ENCODE peak calls at places on chromosomes 7 and 10, in four cellular contexts. One of them, this sample, is unnamed.

GRCh38 chr10:77228559-77228958 is 409.0 kb downstream of the KCNMA1 start:
- DNase-seq in choroid plexus epithelial cell: no peak
- DNase-seq in OCI-LY7: no peak
- DNase-seq in progenitor cell of endocrine pancreas: no peak
- DNase-seq in this sample: no peak

GRCh38 chr7:66283003-66283920 is 78.1 kb downstream of the TPST1 start:
- DNase-seq in choroid plexus epithelial cell: peak
- DNase-seq in OCI-LY7: no peak
- DNase-seq in progenitor cell of endocrine pancreas: no peak
- DNase-seq in this sample: no peak

GRCh38 chr10:103980246-103980906 is 13.4 kb downstream of the SLK start:
- DNase-seq in choroid plexus epithelial cell: no peak
- DNase-seq in OCI-LY7: no peak
- DNase-seq in progenitor cell of endocrine pancreas: no peak
- DNase-seq in this sample: no peak

GRCh38 chr10:36888925-36889573 is 236.3 kb upstream of the ANKRD30A start:
- DNase-seq in choroid plexus epithelial cell: peak
- DNase-seq in OCI-LY7: peak
- DNase-seq in progenitor cell of endocrine pancreas: peak
- DNase-seq in this sample: peak

GRCh38 chr7:150787321-150788281 is 12.6 kb downstream of the TMEM176B start:
- DNase-seq in choroid plexus epithelial cell: peak
- DNase-seq in OCI-LY7: no peak
- DNase-seq in progenitor cell of endocrine pancreas: no peak
- DNase-seq in this sample: no peak

GRCh38 chr10:52121688-52122087 is 192.4 kb upstream of the DKK1 start:
- DNase-seq in choroid plexus epithelial cell: peak
- DNase-seq in OCI-LY7: no peak
- DNase-seq in progenitor cell of endocrine pancreas: no peak
- DNase-seq in this sample: no peak

GRCh38 chr10:99444676-99445075 is 14.3 kb upstream of the GOT1 start:
- DNase-seq in choroid plexus epithelial cell: no peak
- DNase-seq in OCI-LY7: no peak
- DNase-seq in progenitor cell of endocrine pancreas: no peak
- DNase-seq in this sample: no peak

GRCh38 chr10:127133672-127134500 is 62.5 kb downstream of the INSYN2A start:
- DNase-seq in choroid plexus epithelial cell: no peak
- DNase-seq in OCI-LY7: no peak
- DNase-seq in progenitor cell of endocrine pancreas: no peak
- DNase-seq in this sample: no peak

GRCh38 chr7:56009695-56010094 is 41.5 kb downstream of the PSPH start:
- DNase-seq in choroid plexus epithelial cell: no peak
- DNase-seq in OCI-LY7: no peak
- DNase-seq in progenitor cell of endocrine pancreas: no peak
- DNase-seq in this sample: no peak

GRCh38 chr7:150940446-150941102 is 37.5 kb downstream of the KCNH2 start:
- DNase-seq in choroid plexus epithelial cell: no peak
- DNase-seq in OCI-LY7: no peak
- DNase-seq in progenitor cell of endocrine pancreas: no peak
- DNase-seq in this sample: no peak

GRCh38 chr10:132162021-132162531 is 24.7 kb upstream of the DPYSL4 start:
- DNase-seq in choroid plexus epithelial cell: no peak
- DNase-seq in OCI-LY7: peak
- DNase-seq in progenitor cell of endocrine pancreas: no peak
- DNase-seq in this sample: no peak

GRCh38 chr10:104317195-104318095 is 20.8 kb downstream of the ITPRIP start:
- DNase-seq in choroid plexus epithelial cell: peak
- DNase-seq in OCI-LY7: peak
- DNase-seq in progenitor cell of endocrine pancreas: no peak
- DNase-seq in this sample: no peak

GRCh38 chr10:104274762-104275721 is 6.1 kb downstream of the GSTO2 start:
- DNase-seq in choroid plexus epithelial cell: peak
- DNase-seq in OCI-LY7: peak
- DNase-seq in progenitor cell of endocrine pancreas: peak
- DNase-seq in this sample: peak

GRCh38 chr10:22323538-22324305 is 2.8 kb downstream of the BMI1 start:
- DNase-seq in choroid plexus epithelial cell: no peak
- DNase-seq in OCI-LY7: no peak
- DNase-seq in progenitor cell of endocrine pancreas: no peak
- DNase-seq in this sample: no peak

GRCh38 chr7:24828871-24829661 is 71.8 kb upstream of the GSDME start:
- DNase-seq in choroid plexus epithelial cell: peak
- DNase-seq in OCI-LY7: no peak
- DNase-seq in progenitor cell of endocrine pancreas: no peak
- DNase-seq in this sample: no peak

GRCh38 chr7:516216-516605 is 3.4 kb downstream of the PDGFA start:
- DNase-seq in choroid plexus epithelial cell: peak
- DNase-seq in OCI-LY7: no peak
- DNase-seq in progenitor cell of endocrine pancreas: no peak
- DNase-seq in this sample: no peak

GRCh38 chr7:495761-496321 is 23.8 kb downstream of the PDGFA start:
- DNase-seq in choroid plexus epithelial cell: no peak
- DNase-seq in OCI-LY7: no peak
- DNase-seq in progenitor cell of endocrine pancreas: no peak
- DNase-seq in this sample: peak

GRCh38 chr10:5683065-5683464 is 1.6 kb upstream of the TASOR2 start:
- DNase-seq in choroid plexus epithelial cell: no peak
- DNase-seq in OCI-LY7: no peak
- DNase-seq in progenitor cell of endocrine pancreas: no peak
- DNase-seq in this sample: no peak

GRCh38 chr10:46555713-46556514 is 544 bp downstream of the GPRIN2 start:
- DNase-seq in choroid plexus epithelial cell: no peak
- DNase-seq in OCI-LY7: no peak
- DNase-seq in progenitor cell of endocrine pancreas: peak
- DNase-seq in this sample: peak

GRCh38 chr7:47482013-47482761 is 99.7 kb downstream of the TNS3 start:
- DNase-seq in choroid plexus epithelial cell: peak
- DNase-seq in OCI-LY7: no peak
- DNase-seq in progenitor cell of endocrine pancreas: no peak
- DNase-seq in this sample: no peak

GRCh38 chr10:126704637-126705036 is 34.1 kb upstream of the C10orf90 start:
- DNase-seq in choroid plexus epithelial cell: no peak
- DNase-seq in OCI-LY7: no peak
- DNase-seq in progenitor cell of endocrine pancreas: no peak
- DNase-seq in this sample: no peak

GRCh38 chr7:76133164-76133775 is 68.4 kb upstream of the SRRM3 start:
- DNase-seq in choroid plexus epithelial cell: no peak
- DNase-seq in OCI-LY7: no peak
- DNase-seq in progenitor cell of endocrine pancreas: no peak
- DNase-seq in this sample: no peak

GRCh38 chr7:16841681-16842080 is 36.9 kb upstream of the AGR2 start:
- DNase-seq in choroid plexus epithelial cell: peak
- DNase-seq in OCI-LY7: no peak
- DNase-seq in progenitor cell of endocrine pancreas: no peak
- DNase-seq in this sample: no peak

DNA sequence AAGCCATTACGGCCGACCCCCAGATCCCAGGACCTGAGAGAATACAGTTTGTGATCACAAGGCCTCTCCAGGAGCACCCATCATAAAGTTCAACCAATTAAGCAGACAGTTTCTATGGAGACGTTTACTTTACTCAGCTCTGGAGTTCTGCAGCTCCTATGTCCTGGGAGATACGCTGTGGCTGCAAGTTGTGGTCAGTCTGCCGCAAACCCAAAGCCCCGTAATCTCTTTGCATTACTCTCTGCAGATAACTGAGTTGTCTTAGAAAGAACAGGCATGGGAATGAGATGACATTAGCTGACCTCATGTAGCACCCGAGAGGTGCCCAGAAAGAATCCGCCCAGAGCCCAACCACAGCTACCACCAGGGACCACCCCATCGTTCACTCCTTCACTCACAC is 305.1 kb downstream of the FGFR2 start:
- DNase-seq in choroid plexus epithelial cell: no peak
- DNase-seq in OCI-LY7: no peak
- DNase-seq in progenitor cell of endocrine pancreas: no peak
- DNase-seq in this sample: no peak
- TF ChIP-seq CTCF in choroid plexus epithelial cell: no peak
- TF ChIP-seq CTCF in OCI-LY7: no peak
- TF ChIP-seq CTCF in progenitor cell of endocrine pancreas: no peak
- TF ChIP-seq CTCF in this sample: no peak

GRCh38 chr7:84985073-84985784 is 201.6 kb downstream of the SEMA3D start:
- DNase-seq in choroid plexus epithelial cell: peak
- DNase-seq in OCI-LY7: no peak
- DNase-seq in progenitor cell of endocrine pancreas: no peak
- DNase-seq in this sample: no peak
- TF ChIP-seq CTCF in choroid plexus epithelial cell: peak
- TF ChIP-seq CTCF in OCI-LY7: no peak
- TF ChIP-seq CTCF in progenitor cell of endocrine pancreas: no peak
- TF ChIP-seq CTCF in this sample: no peak

GRCh38 chr7:124155400-124156022 is 122.6 kb upstream of the TMEM229A start:
- DNase-seq in choroid plexus epithelial cell: peak
- DNase-seq in OCI-LY7: peak
- DNase-seq in progenitor cell of endocrine pancreas: no peak
- DNase-seq in this sample: no peak

DNA sequence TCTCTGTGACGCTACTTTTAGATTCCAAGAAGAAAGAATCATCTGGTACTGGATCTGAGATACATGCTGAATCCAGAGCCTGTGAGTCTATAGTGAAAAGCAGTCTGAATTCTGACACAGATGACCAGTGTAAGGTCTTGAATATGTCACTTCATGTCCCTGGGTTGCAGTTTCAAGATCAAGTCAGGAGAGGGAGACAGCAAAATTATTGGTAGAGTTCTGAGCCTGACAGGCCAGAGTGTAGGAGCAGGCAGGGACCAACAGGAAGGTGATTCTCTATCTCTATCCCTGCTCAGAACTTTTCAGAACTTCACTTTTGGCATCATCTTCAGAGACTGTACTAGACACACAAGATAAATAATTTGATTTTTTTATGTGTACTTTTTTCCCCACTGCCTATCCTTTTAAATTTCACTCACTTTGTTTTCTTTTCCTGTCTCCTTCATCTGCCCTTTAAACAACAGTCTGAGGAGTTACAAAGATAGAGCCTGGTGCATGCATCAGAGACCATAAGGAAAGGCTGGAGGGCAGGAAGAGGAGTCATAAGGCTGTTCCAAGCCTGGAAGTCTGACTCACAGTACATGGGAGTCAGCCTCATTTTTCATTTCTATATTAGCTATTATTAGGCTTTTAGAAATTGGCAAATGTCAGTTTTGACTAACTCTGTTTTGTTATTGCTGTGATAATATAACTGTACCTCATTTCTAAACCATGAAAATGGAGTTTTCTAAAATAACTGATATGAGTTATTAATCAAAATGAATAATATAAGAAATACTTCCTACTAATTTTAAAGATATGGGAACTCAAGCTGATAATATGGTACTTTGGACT is 120.2 kb upstream of the TMEM229A start:
- DNase-seq in choroid plexus epithelial cell: peak
- DNase-seq in OCI-LY7: peak
- DNase-seq in progenitor cell of endocrine pancreas: no peak
- DNase-seq in this sample: peak
- TF ChIP-seq CTCF in choroid plexus epithelial cell: peak
- TF ChIP-seq CTCF in OCI-LY7: peak
- TF ChIP-seq CTCF in progenitor cell of endocrine pancreas: peak
- TF ChIP-seq CTCF in this sample: peak

GRCh38 chr7:129951076-129952011 is 1.4 kb downstream of the UBE2H start:
- DNase-seq in choroid plexus epithelial cell: peak
- DNase-seq in OCI-LY7: peak
- DNase-seq in progenitor cell of endocrine pancreas: no peak
- DNase-seq in this sample: no peak

GRCh38 chr7:129950191-129950940 is 2.4 kb downstream of the UBE2H start:
- DNase-seq in choroid plexus epithelial cell: peak
- DNase-seq in OCI-LY7: peak
- DNase-seq in progenitor cell of endocrine pancreas: no peak
- DNase-seq in this sample: no peak

GRCh38 chr7:129952653-129953560 is at the start of gene UBE2H:
- DNase-seq in choroid plexus epithelial cell: peak
- DNase-seq in OCI-LY7: peak
- DNase-seq in progenitor cell of endocrine pancreas: peak
- DNase-seq in this sample: peak

GRCh38 chr7:129949292-129950133 is 3.2 kb downstream of the UBE2H start:
- DNase-seq in choroid plexus epithelial cell: peak
- DNase-seq in OCI-LY7: peak
- DNase-seq in progenitor cell of endocrine pancreas: no peak
- DNase-seq in this sample: no peak

DNA sequence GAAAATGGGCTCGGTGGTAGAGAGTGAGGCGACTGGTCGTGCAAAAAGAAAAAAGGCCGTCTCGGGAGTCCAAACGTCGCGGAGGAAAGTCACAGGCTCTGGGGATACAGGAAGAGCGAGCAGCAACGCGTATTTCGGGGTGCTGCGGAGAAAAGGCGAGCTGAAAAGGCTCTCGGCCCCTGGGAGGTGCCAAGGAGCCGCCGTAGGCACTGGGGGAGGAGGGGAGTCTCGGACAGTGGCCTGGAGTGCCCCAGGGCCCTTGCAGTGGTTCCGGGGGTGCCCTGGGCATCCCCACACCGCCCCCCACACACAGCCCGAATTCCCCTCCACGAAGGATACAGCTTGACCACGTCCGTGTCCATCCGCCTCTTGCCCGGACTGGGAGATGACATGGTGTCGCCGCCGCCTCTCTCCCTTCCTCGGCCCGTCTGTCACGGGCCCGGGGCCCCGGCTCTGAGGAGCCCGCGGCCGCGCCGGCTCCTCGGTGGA is 552 bp downstream of the UBE2H start:
- DNase-seq in choroid plexus epithelial cell: peak
- DNase-seq in OCI-LY7: peak
- DNase-seq in progenitor cell of endocrine pancreas: peak
- DNase-seq in this sample: peak
- TF ChIP-seq CTCF in choroid plexus epithelial cell: no peak
- TF ChIP-seq CTCF in OCI-LY7: no peak
- TF ChIP-seq CTCF in progenitor cell of endocrine pancreas: no peak
- TF ChIP-seq CTCF in this sample: no peak

GRCh38 chr7:2817456-2817855 is 26.7 kb downstream of the GNA12 start:
- DNase-seq in choroid plexus epithelial cell: no peak
- DNase-seq in OCI-LY7: no peak
- DNase-seq in progenitor cell of endocrine pancreas: no peak
- DNase-seq in this sample: no peak
- TF ChIP-seq CTCF in choroid plexus epithelial cell: no peak
- TF ChIP-seq CTCF in OCI-LY7: no peak
- TF ChIP-seq CTCF in progenitor cell of endocrine pancreas: no peak
- TF ChIP-seq CTCF in this sample: no peak

GRCh38 chr7:70210200-70210960 is 612.1 kb downstream of the AUTS2 start:
- DNase-seq in choroid plexus epithelial cell: no peak
- DNase-seq in OCI-LY7: no peak
- DNase-seq in progenitor cell of endocrine pancreas: no peak
- DNase-seq in this sample: no peak
- TF ChIP-seq CTCF in choroid plexus epithelial cell: no peak
- TF ChIP-seq CTCF in OCI-LY7: no peak
- TF ChIP-seq CTCF in progenitor cell of endocrine pancreas: no peak
- TF ChIP-seq CTCF in this sample: no peak

GRCh38 chr10:118624747-118625146 is 29.3 kb upstream of the PRLHR start:
- DNase-seq in choroid plexus epithelial cell: no peak
- DNase-seq in OCI-LY7: no peak
- DNase-seq in progenitor cell of endocrine pancreas: no peak
- DNase-seq in this sample: no peak

GRCh38 chr10:118625504-118625903 is 30.1 kb upstream of the PRLHR start:
- DNase-seq in choroid plexus epithelial cell: no peak
- DNase-seq in OCI-LY7: no peak
- DNase-seq in progenitor cell of endocrine pancreas: no peak
- DNase-seq in this sample: no peak

GRCh38 chr10:118628397-118628796 is 32.9 kb upstream of the PRLHR start:
- DNase-seq in choroid plexus epithelial cell: no peak
- DNase-seq in OCI-LY7: no peak
- DNase-seq in progenitor cell of endocrine pancreas: no peak
- DNase-seq in this sample: no peak

GRCh38 chr10:118629211-118629610 is 33.8 kb upstream of the PRLHR start:
- DNase-seq in choroid plexus epithelial cell: no peak
- DNase-seq in OCI-LY7: no peak
- DNase-seq in progenitor cell of endocrine pancreas: no peak
- DNase-seq in this sample: no peak

GRCh38 chr10:118626953-118627352 is 31.5 kb upstream of the PRLHR start:
- DNase-seq in choroid plexus epithelial cell: no peak
- DNase-seq in OCI-LY7: peak
- DNase-seq in progenitor cell of endocrine pancreas: no peak
- DNase-seq in this sample: no peak
- TF ChIP-seq CTCF in choroid plexus epithelial cell: peak
- TF ChIP-seq CTCF in OCI-LY7: peak
- TF ChIP-seq CTCF in progenitor cell of endocrine pancreas: peak
- TF ChIP-seq CTCF in this sample: peak